ENCODE peak calls at places on chromosomes 12 and 14, in five cellular contexts. One of them, this sample, is unnamed.

GRCh38 chr12:123384994-123385376 is 1.1 kb downstream of the KMT5A start:
- DNase-seq in activated CD4-positive, alpha-beta T cell treated with anti-CD3 and anti-CD28 coated beads, Interleukin-2, amount 50 U/mL, for 24 hours: no peak
- DNase-seq in renal cortical epithelial cell: peak
- DNase-seq in caudate nucleus: no peak
- DNase-seq in HT1080: no peak
- DNase-seq in this sample: no peak

GRCh38 chr14:85531141-85531593 is 1.2 kb downstream of the FLRT2 start:
- DNase-seq in activated CD4-positive, alpha-beta T cell treated with anti-CD3 and anti-CD28 coated beads, Interleukin-2, amount 50 U/mL, for 24 hours: no peak
- DNase-seq in HT1080: no peak
- DNase-seq in caudate nucleus: no peak
- DNase-seq in renal cortical epithelial cell: no peak
- DNase-seq in this sample: no peak

GRCh38 chr14:64764641-64765520 is 60.7 kb downstream of the PLEKHG3 start:
- DNase-seq in HT1080: peak
- DNase-seq in activated CD4-positive, alpha-beta T cell treated with anti-CD3 and anti-CD28 coated beads, Interleukin-2, amount 50 U/mL, for 24 hours: peak
- DNase-seq in caudate nucleus: peak
- DNase-seq in renal cortical epithelial cell: peak
- DNase-seq in this sample: no peak

GRCh38 chr12:1592444-1593231 is 1.7 kb downstream of the FBXL14 start:
- DNase-seq in activated CD4-positive, alpha-beta T cell treated with anti-CD3 and anti-CD28 coated beads, Interleukin-2, amount 50 U/mL, for 24 hours: peak
- DNase-seq in caudate nucleus: peak
- DNase-seq in HT1080: peak
- DNase-seq in renal cortical epithelial cell: no peak
- DNase-seq in this sample: peak

GRCh38 chr14:50501642-50502041 is 30.7 kb downstream of the MAP4K5 start:
- DNase-seq in renal cortical epithelial cell: peak
- DNase-seq in activated CD4-positive, alpha-beta T cell treated with anti-CD3 and anti-CD28 coated beads, Interleukin-2, amount 50 U/mL, for 24 hours: no peak
- DNase-seq in caudate nucleus: no peak
- DNase-seq in HT1080: peak
- DNase-seq in this sample: no peak

GRCh38 chr14:86815341-86815740 is 1177.6 kb downstream of the GALC start:
- DNase-seq in activated CD4-positive, alpha-beta T cell treated with anti-CD3 and anti-CD28 coated beads, Interleukin-2, amount 50 U/mL, for 24 hours: no peak
- DNase-seq in renal cortical epithelial cell: no peak
- DNase-seq in caudate nucleus: no peak
- DNase-seq in HT1080: no peak
- DNase-seq in this sample: no peak

GRCh38 chr14:36553650-36554260 is 28.7 kb downstream of the NKX2-8 start:
- DNase-seq in caudate nucleus: no peak
- DNase-seq in renal cortical epithelial cell: peak
- DNase-seq in activated CD4-positive, alpha-beta T cell treated with anti-CD3 and anti-CD28 coated beads, Interleukin-2, amount 50 U/mL, for 24 hours: no peak
- DNase-seq in HT1080: peak
- DNase-seq in this sample: no peak

GRCh38 chr12:79597910-79598309 is 92.9 kb downstream of the PAWR start:
- DNase-seq in HT1080: no peak
- DNase-seq in renal cortical epithelial cell: no peak
- DNase-seq in activated CD4-positive, alpha-beta T cell treated with anti-CD3 and anti-CD28 coated beads, Interleukin-2, amount 50 U/mL, for 24 hours: no peak
- DNase-seq in caudate nucleus: no peak
- DNase-seq in this sample: no peak

GRCh38 chr12:12452326-12452725 is 95.4 kb downstream of the BORCS5 start:
- DNase-seq in HT1080: no peak
- DNase-seq in caudate nucleus: no peak
- DNase-seq in activated CD4-positive, alpha-beta T cell treated with anti-CD3 and anti-CD28 coated beads, Interleukin-2, amount 50 U/mL, for 24 hours: no peak
- DNase-seq in renal cortical epithelial cell: no peak
- DNase-seq in this sample: no peak

GRCh38 chr12:12941450-12942350 is 10.3 kb downstream of the GPRC5D start:
- DNase-seq in renal cortical epithelial cell: no peak
- DNase-seq in caudate nucleus: no peak
- DNase-seq in activated CD4-positive, alpha-beta T cell treated with anti-CD3 and anti-CD28 coated beads, Interleukin-2, amount 50 U/mL, for 24 hours: no peak
- DNase-seq in HT1080: peak
- DNase-seq in this sample: no peak

GRCh38 chr14:100842799-100843198 is 16.9 kb downstream of the MEG3 start:
- DNase-seq in activated CD4-positive, alpha-beta T cell treated with anti-CD3 and anti-CD28 coated beads, Interleukin-2, amount 50 U/mL, for 24 hours: no peak
- DNase-seq in HT1080: peak
- DNase-seq in renal cortical epithelial cell: no peak
- DNase-seq in caudate nucleus: no peak
- DNase-seq in this sample: peak

GRCh38 chr14:102849522-102850379 is 72.5 kb downstream of the TRAF3 start:
- DNase-seq in HT1080: no peak
- DNase-seq in activated CD4-positive, alpha-beta T cell treated with anti-CD3 and anti-CD28 coated beads, Interleukin-2, amount 50 U/mL, for 24 hours: no peak
- DNase-seq in renal cortical epithelial cell: peak
- DNase-seq in caudate nucleus: peak
- DNase-seq in this sample: peak

GRCh38 chr12:104506691-104507401 is 50.1 kb downstream of the CHST11 start:
- DNase-seq in renal cortical epithelial cell: no peak
- DNase-seq in activated CD4-positive, alpha-beta T cell treated with anti-CD3 and anti-CD28 coated beads, Interleukin-2, amount 50 U/mL, for 24 hours: no peak
- DNase-seq in HT1080: no peak
- DNase-seq in caudate nucleus: peak
- DNase-seq in this sample: no peak

This sample was measured in C1 segment of cervical spinal cord.